ENCODE peak calls at places on chromosomes 16 and 17, in nine cellular contexts. Z is ovary; H is iPS-NIHi11; F is heart right ventricle; W is glutamatergic neuron; O is MCF 10A; J is hepatic stellate cell; Y is NCI-H1092; R is stimulated activated naive CD8-positive, alpha-beta T cell treated with anti-CD3 and anti-CD28 coated beads, Interleukin-15, amount 100 ng/mL, for 72 hours. E is an unnamed sample.

GRCh38 chr16:23803591-23804123 is 32.1 kb upstream of the PRKCB start:
- DNase-seq in Z (no peak), H (peak), F (peak), W (peak), O (peak), J (peak), Y (no peak), R (peak), E (no peak)

GRCh38 chr17:80428796-80429195 is 13.8 kb downstream of the ENDOV start:
- DNase-seq in Z (no peak), H (no peak), F (no peak), W (no peak), O (no peak), J (no peak), Y (no peak), R (no peak), E (no peak)

GRCh38 chr17:57425903-57426574 is 169.7 kb downstream of the MSI2 start:
- DNase-seq in Z (no peak), H (no peak), F (no peak), W (no peak), O (no peak), J (no peak), Y (no peak), R (no peak), E (no peak)

GRCh38 chr17:48791128-48792032 is 25.6 kb downstream of the TTLL6 start:
- DNase-seq in Z (peak), H (peak), F (peak), W (peak), O (peak), J (peak), Y (peak), R (peak), E (peak)

GRCh38 chr17:39671651-39672521 is 3.6 kb downstream of the PNMT start:
- DNase-seq in Z (no peak), H (peak), F (no peak), W (peak), O (peak), J (peak), Y (peak), R (no peak), E (no peak)

GRCh38 chr17:79023886-79024771 is at the start of gene C1QTNF1:
- DNase-seq in Z (peak), H (peak), F (peak), W (peak), O (no peak), J (peak), Y (no peak), R (peak), E (no peak)

GRCh38 chr16:77344306-77344705 is 90.5 kb downstream of the ADAMTS18 start:
- DNase-seq in Z (no peak), H (no peak), F (no peak), W (no peak), O (no peak), J (no peak), Y (no peak), R (no peak), E (no peak)

GRCh38 chr16:86066755-86067154 is 167.8 kb downstream of the IRF8 start:
- DNase-seq in Z (no peak), H (no peak), F (no peak), W (no peak), O (no peak), J (no peak), Y (no peak), R (no peak), E (no peak)

GRCh38 chr17:5585814-5586558 is 1.7 kb upstream of the NLRP1 start:
- DNase-seq in Z (no peak), H (peak), F (no peak), W (no peak), O (peak), J (no peak), Y (no peak), R (peak), E (no peak)

GRCh38 chr17:83161298-83162034 is 82.1 kb downstream of the METRNL start:
- DNase-seq in Z (peak), H (no peak), F (no peak), W (no peak), O (no peak), J (no peak), Y (no peak), R (no peak), E (no peak)

GRCh38 chr17:70134777-70135176 is 34.6 kb upstream of the KCNJ2 start:
- DNase-seq in Z (no peak), H (no peak), F (no peak), W (no peak), O (no peak), J (no peak), Y (no peak), R (no peak), E (no peak)

GRCh38 chr17:43721537-43722268 is 36.9 kb downstream of the SOST start:
- DNase-seq in Z (no peak), H (no peak), F (no peak), W (no peak), O (peak), J (no peak), Y (no peak), R (no peak), E (no peak)